ENCODE peak calls at places on chromosomes 13 and 19, in nine cellular contexts. C is NCI-H345; F is NCI-H1105; H is Calu3; A is neural crest cell; K is AG09319; P is stimulated activated CD4-positive, alpha-beta T cell treated with anti-CD3 and anti-CD28 coated beads, Interleukin-4, amount 100 ng/mL, for 24 hours; E is H9; T is fibroblast of lung. S is an unnamed sample.

GRCh38 chr19:48982280-48982679 is 10.8 kb downstream of the GYS1 start:
- DNase-seq in C (no peak), F (no peak), H (no peak), A (no peak), K (no peak), P (no peak), E (no peak), T (no peak), S (no peak)

GRCh38 chr13:27599845-27600553 is 20.3 kb downstream of the LNX2 start:
- DNase-seq in C (no peak), F (no peak), H (peak; percentile 33), A (no peak), K (no peak), P (no peak), E (no peak), T (peak; percentile 86), S (no peak)

GRCh38 chr19:16447015-16447384 is 24.8 kb downstream of the EPS15L1 start:
- DNase-seq in C (no peak), F (no peak), H (peak; percentile 65), A (no peak), K (peak; percentile 52), P (peak; percentile 28), E (no peak), T (peak; percentile 87), S (no peak)

GRCh38 chr13:39913928-39914327 is 258.5 kb downstream of the COG6 start:
- DNase-seq in C (no peak), F (no peak), H (no peak), A (no peak), K (no peak), P (no peak), E (no peak), T (no peak), S (no peak)

GRCh38 chr19:11127905-11128304 is 27.7 kb downstream of the SPC24 start:
- DNase-seq in C (no peak), F (no peak), H (no peak), A (no peak), K (no peak), P (no peak), E (no peak), T (no peak), S (no peak)

GRCh38 chr13:23715762-23716235 is 145.6 kb downstream of the TNFRSF19 start:
- DNase-seq in C (peak; percentile 10), F (no peak), H (peak; percentile 43), A (no peak), K (no peak), P (no peak), E (peak; percentile 75), T (no peak), S (no peak)

GRCh38 chr13:102597029-102598015 is 536 bp downstream of the TPP2 start:
- DNase-seq in C (no peak), F (no peak), H (no peak), A (peak; percentile 17), K (peak; percentile 18), P (peak; percentile 14), E (no peak), T (peak; percentile 60), S (no peak)

GRCh38 chr19:46431824-46432223 is 3.1 kb upstream of the PNMA8C start:
- DNase-seq in C (no peak), F (no peak), H (no peak), A (no peak), K (no peak), P (no peak), E (peak; percentile 77), T (no peak), S (no peak)

GRCh38 chr13:109100705-109101104 is 471.3 kb downstream of the MYO16 start:
- DNase-seq in C (no peak), F (no peak), H (no peak), A (no peak), K (no peak), P (no peak), E (no peak), T (peak; percentile 43), S (no peak)

GRCh38 chr19:18204394-18205179 is 745 bp upstream of the RAB3A start:
- DNase-seq in C (peak; percentile 85), F (peak; percentile 87), H (peak; percentile 51), A (peak; percentile 69), K (no peak), P (no peak), E (no peak), T (no peak), S (no peak)

GRCh38 chr13:110012102-110012739 is 225.8 kb upstream of the IRS2 start:
- DNase-seq in C (no peak), F (no peak), H (peak; percentile 22), A (no peak), K (peak; percentile 94), P (no peak), E (no peak), T (peak; percentile 100), S (peak; percentile 60)

GRCh38 chr13:95002968-95003813 is 290.8 kb upstream of the SOX21 start:
- DNase-seq in C (peak; percentile 97), F (peak; percentile 40), H (no peak), A (no peak), K (no peak), P (no peak), E (peak; percentile 42), T (no peak), S (no peak)

GRCh38 chr19:23406716-23407115 is 11.4 kb upstream of the ZNF91 start:
- DNase-seq in C (no peak), F (no peak), H (no peak), A (no peak), K (no peak), P (no peak), E (no peak), T (no peak), S (no peak)

GRCh38 chr13:36345438-36346221 is 564 bp downstream of the SPART start:
- DNase-seq in C (no peak), F (no peak), H (no peak), A (peak; percentile 41), K (peak; percentile 78), P (peak; percentile 32), E (peak; percentile 63), T (peak; percentile 87), S (no peak)

GRCh38 chr19:1245884-1246816 is 2.2 kb upstream of the MIDN start:
- DNase-seq in C (peak; percentile 22), F (no peak), H (no peak), A (no peak), K (no peak), P (no peak), E (no peak), T (no peak), S (no peak)

GRCh38 chr13:99265162-99265822 is 7.1 kb upstream of the GPR18 start:
- DNase-seq in C (no peak), F (no peak), H (no peak), A (no peak), K (no peak), P (peak; percentile 52), E (no peak), T (no peak), S (no peak)

GRCh38 chr19:3481241-3482090 is 1.1 kb upstream of the SMIM24 start:
- DNase-seq in C (no peak), F (no peak), H (peak; percentile 24), A (no peak), K (no peak), P (no peak), E (no peak), T (no peak), S (no peak)

GRCh38 chr19:11226716-11227166 is 12.7 kb upstream of the ANGPTL8 start:
- DNase-seq in C (no peak), F (no peak), H (no peak), A (no peak), K (no peak), P (no peak), E (no peak), T (no peak), S (no peak)

GRCh38 chr13:33855371-33855895 is 37.5 kb downstream of the RFC3 start:
- DNase-seq in C (no peak), F (no peak), H (no peak), A (no peak), K (no peak), P (no peak), E (no peak), T (peak; percentile 10), S (no peak)

GRCh38 chr13:52127378-52127777 is 1.5 kb downstream of the NEK5 start:
- DNase-seq in C (no peak), F (no peak), H (no peak), A (no peak), K (no peak), P (no peak), E (no peak), T (peak; percentile 94), S (no peak)

GRCh38 chr19:39963860-39964259 is 7.1 kb upstream of the PSMC4 start:
- DNase-seq in C (no peak), F (no peak), H (no peak), A (no peak), K (no peak), P (no peak), E (no peak), T (no peak), S (no peak)

GRCh38 chr19:18225702-18226468 is at the start of gene PDE4C:
- DNase-seq in C (no peak), F (no peak), H (no peak), A (no peak), K (no peak), P (no peak), E (peak; percentile 55), T (no peak), S (no peak)

GRCh38 chr13:58085819-58086218 is 454.3 kb downstream of the PCDH17 start:
- DNase-seq in C (no peak), F (no peak), H (no peak), A (no peak), K (no peak), P (no peak), E (no peak), T (peak; percentile 81), S (no peak)

GRCh38 chr19:52248256-52248655 is 21.1 kb upstream of the ZNF766 start:
- DNase-seq in C (peak; percentile 53), F (peak; percentile 6), H (no peak), A (peak; percentile 20), K (peak; percentile 4), P (peak; percentile 69), E (peak; percentile 62), T (peak; percentile 30), S (no peak)

GRCh38 chr19:55593096-55593772 is 6.1 kb downstream of the FIZ1 start:
- DNase-seq in C (no peak), F (no peak), H (no peak), A (no peak), K (no peak), P (no peak), E (peak; percentile 55), T (no peak), S (no peak)

GRCh38 chr19:9945319-9945966 is 9.1 kb upstream of the OLFM2 start:
- DNase-seq in C (no peak), F (no peak), H (no peak), A (no peak), K (peak; percentile 98), P (no peak), E (peak; percentile 57), T (peak; percentile 99), S (peak; percentile 98)

GRCh38 chr19:32662186-32662585 is 12.8 kb downstream of the ANKRD27 start:
- DNase-seq in C (no peak), F (no peak), H (no peak), A (no peak), K (no peak), P (no peak), E (no peak), T (peak; percentile 52), S (peak; percentile 9)

GRCh38 chr19:35347171-35347929 is at the start of gene FFAR1:
- DNase-seq in C (no peak), F (no peak), H (no peak), A (no peak), K (no peak), P (peak; percentile 54), E (peak; percentile 19), T (no peak), S (no peak)

S was measured in HS-5.